ENCODE peak calls at places on chromosomes 16 and 17, in nine cellular contexts. W, H, E, M, V, B, Q, N and F are unnamed samples.

GRCh38 chr17:80599546-80600305 is 55.1 kb downstream of the RPTOR start:
- DNase-seq in W (peak; percentile 84), H (no peak), E (no peak), M (no peak), V (no peak), B (peak; percentile 40), Q (no peak), N (no peak), F (no peak)

GRCh38 chr17:30600830-30601494 is 123.8 kb downstream of the GOSR1 start:
- DNase-seq in W (peak; percentile 26), H (peak; percentile 74), E (no peak), M (no peak), V (peak; percentile 52), B (peak; percentile 9), Q (peak; percentile 76), N (no peak), F (no peak)

GRCh38 chr17:80347948-80348351 is 67.0 kb upstream of the ENDOV start:
- DNase-seq in W (no peak), H (peak; percentile 52), E (no peak), M (no peak), V (no peak), B (no peak), Q (peak; percentile 65), N (no peak), F (no peak)

GRCh38 chr16:56355221-56355620 is 70.1 kb downstream of the AMFR start:
- DNase-seq in W (no peak), H (no peak), E (no peak), M (no peak), V (no peak), B (no peak), Q (peak; percentile 52), N (no peak), F (no peak)

GRCh38 chr17:50899005-50899460 is 32.9 kb upstream of the TOB1 start:
- DNase-seq in W (no peak), H (peak; percentile 72), E (no peak), M (no peak), V (no peak), B (no peak), Q (no peak), N (no peak), F (no peak)

GRCh38 chr17:79027925-79028491 is 4.0 kb downstream of the C1QTNF1 start:
- DNase-seq in W (no peak), H (peak; percentile 54), E (no peak), M (peak; percentile 83), V (no peak), B (peak; percentile 49), Q (peak; percentile 91), N (no peak), F (no peak)

GRCh38 chr16:80583466-80583865 is 42.7 kb downstream of the DYNLRB2 start:
- DNase-seq in W (no peak), H (no peak), E (peak; percentile 22), M (no peak), V (no peak), B (peak; percentile 88), Q (no peak), N (no peak), F (peak; percentile 19)

GRCh38 chr17:73091770-73092517 is 544 bp downstream of the SLC39A11 start:
- DNase-seq in W (peak; percentile 62), H (no peak), E (no peak), M (no peak), V (peak; percentile 60), B (no peak), Q (no peak), N (no peak), F (no peak)

GRCh38 chr17:73386561-73386960 is 74.8 kb upstream of the CDC42EP4 start:
- DNase-seq in W (no peak), H (no peak), E (no peak), M (no peak), V (no peak), B (no peak), Q (no peak), N (no peak), F (no peak)

GRCh38 chr16:85061566-85061965 is 34.0 kb downstream of the KIAA0513 start:
- DNase-seq in W (no peak), H (peak; percentile 83), E (no peak), M (no peak), V (peak; percentile 67), B (no peak), Q (no peak), N (no peak), F (no peak)

GRCh38 chr17:43094129-43094834 is 30.9 kb downstream of the BRCA1 start:
- DNase-seq in W (no peak), H (no peak), E (peak; percentile 44), M (peak; percentile 69), V (no peak), B (peak; percentile 77), Q (no peak), N (no peak), F (no peak)

GRCh38 chr17:82248815-82249638 is 20.2 kb downstream of the SLC16A3 start:
- DNase-seq in W (no peak), H (peak; percentile 67), E (no peak), M (no peak), V (no peak), B (no peak), Q (no peak), N (no peak), F (no peak)

GRCh38 chr17:75549246-75550138 is 24.0 kb downstream of the LLGL2 start:
- DNase-seq in W (peak; percentile 90), H (peak; percentile 94), E (no peak), M (no peak), V (no peak), B (no peak), Q (no peak), N (no peak), F (no peak)

GRCh38 chr17:17568772-17569195 is 22.7 kb downstream of the PEMT start:
- DNase-seq in W (peak; percentile 81), H (peak; percentile 92), E (no peak), M (no peak), V (peak; percentile 72), B (peak; percentile 25), Q (no peak), N (no peak), F (no peak)

GRCh38 chr16:30114411-30114810 is 1.1 kb upstream of the GDPD3 start:
- DNase-seq in W (no peak), H (no peak), E (no peak), M (no peak), V (no peak), B (no peak), Q (no peak), N (no peak), F (no peak)

GRCh38 chr16:30112197-30113030 is 923 bp downstream of the GDPD3 start:
- DNase-seq in W (peak; percentile 87), H (peak; percentile 81), E (no peak), M (peak; percentile 79), V (peak; percentile 80), B (peak; percentile 57), Q (no peak), N (no peak), F (no peak)

GRCh38 chr16:30115238-30115637 is 1.9 kb upstream of the GDPD3 start:
- DNase-seq in W (peak; percentile 61), H (peak; percentile 72), E (no peak), M (no peak), V (no peak), B (no peak), Q (no peak), N (no peak), F (no peak)

GRCh38 chr16:30113711-30114333 is 485 bp upstream of the GDPD3 start:
- DNase-seq in W (no peak), H (no peak), E (no peak), M (no peak), V (no peak), B (no peak), Q (no peak), N (no peak), F (no peak)

GRCh38 chr16:30113031-30113710 is at the start of gene GDPD3:
- DNase-seq in W (peak; percentile 66), H (peak; percentile 70), E (no peak), M (no peak), V (no peak), B (no peak), Q (no peak), N (no peak), F (no peak)
- TF ChIP-seq CTCF in W (no peak), H (no peak), E (no peak), M (no peak), V (no peak), B (no peak), Q (no peak), N (no peak), F (no peak)

DNA sequence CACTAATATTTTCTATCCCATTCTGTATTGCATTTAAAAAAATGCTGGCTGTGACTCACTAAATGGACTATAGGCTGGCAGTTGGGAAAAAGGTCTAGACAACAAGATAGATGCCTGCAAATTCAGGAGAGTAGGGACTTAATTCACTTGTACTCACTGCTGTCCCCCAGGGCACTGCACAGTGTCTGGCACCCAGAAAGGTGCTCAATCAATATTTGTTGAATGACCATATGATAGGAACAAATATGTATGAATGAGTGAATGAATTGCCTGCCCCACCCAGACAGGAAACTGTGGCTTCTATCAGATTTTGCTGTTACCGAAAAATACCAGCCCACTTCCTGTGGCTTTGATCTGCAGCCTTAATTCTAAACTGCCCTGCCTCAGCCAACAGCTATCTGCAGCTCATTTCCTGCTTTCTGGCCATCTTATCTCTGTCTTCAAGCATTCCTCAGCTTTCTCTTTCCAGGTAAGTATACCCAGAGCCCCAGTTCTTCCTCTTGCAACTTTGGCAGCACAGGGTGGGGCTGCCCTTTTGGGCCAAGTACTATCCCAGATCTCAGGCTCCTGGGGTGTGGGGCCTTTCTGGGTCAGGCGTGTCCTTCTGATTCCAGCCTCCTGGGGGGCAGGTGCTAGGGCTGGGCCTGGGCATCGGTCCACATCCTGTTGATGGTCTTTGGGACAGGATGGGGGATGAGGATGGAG is 15.3 kb upstream of the TNS4 start:
- DNase-seq in W (no peak), H (peak; percentile 53), E (no peak), M (peak; percentile 31), V (peak; percentile 91), B (peak; percentile 35), Q (peak; percentile 64), N (no peak), F (no peak)
- H3K4me3 ChIP-seq in W (no peak overlapping the region), H (no peak overlapping the region), E (no peak overlapping the region), M (no peak overlapping the region), V (peak overlapping the region; percentile 39), B (no peak overlapping the region), Q (no peak overlapping the region), N (no peak overlapping the region), F (no peak overlapping the region)

DNA sequence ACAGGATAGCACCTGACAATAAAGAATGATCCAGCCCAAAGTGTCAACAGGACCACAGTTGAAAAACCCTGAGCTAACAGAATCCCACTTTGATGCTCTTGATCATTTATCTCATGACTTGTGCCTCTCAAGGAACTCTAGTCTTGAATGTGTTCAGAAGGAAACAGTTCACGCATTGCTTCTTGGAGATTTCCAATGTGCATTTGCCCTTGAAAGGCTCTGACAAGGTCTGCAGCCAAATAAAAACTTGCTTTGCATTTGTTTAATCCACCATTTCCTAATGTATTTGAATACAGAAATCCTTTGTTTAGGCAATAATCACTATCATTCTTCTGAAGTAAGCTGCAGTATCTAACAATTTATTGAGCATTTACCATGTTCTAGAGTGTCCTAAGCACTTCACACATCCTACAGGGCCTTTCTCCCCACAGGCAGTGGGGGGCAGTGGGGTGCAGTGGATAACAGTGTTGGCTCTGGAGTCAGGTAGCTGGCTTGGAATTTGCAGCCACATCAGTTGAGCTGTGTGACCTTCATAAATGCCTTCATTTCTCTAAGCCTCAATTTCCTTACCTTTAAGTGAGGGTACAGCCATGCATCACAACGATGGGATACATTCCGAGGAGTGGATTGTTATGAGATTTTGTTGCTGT is 239.7 kb downstream of the XYLT1 start:
- DNase-seq in W (no peak), H (no peak), E (no peak), M (no peak), V (peak; percentile 25), B (no peak), Q (no peak), N (no peak), F (no peak)
- TF ChIP-seq CTCF in W (no peak), H (peak; percentile 6), E (no peak), M (no peak), V (no peak), B (no peak), Q (no peak), N (no peak), F (no peak)

GRCh38 chr17:49645654-49646053 is 32.2 kb downstream of the SPOP start:
- DNase-seq in W (no peak), H (no peak), E (no peak), M (no peak), V (no peak), B (no peak), Q (no peak), N (no peak), F (no peak)
- H3K4me3 ChIP-seq in W (no peak overlapping the region), H (no peak overlapping the region), E (no peak overlapping the region), M (peak overlapping the region; percentile 45), V (no peak overlapping the region), B (no peak overlapping the region), Q (peak overlapping the region; percentile 26), N (peak overlapping the region; percentile 9), F (no peak overlapping the region)